ENCODE peak calls at places on chromosomes 7 and 10, in nine cellular contexts. B, D, W, L, E, T, O, P and Y are unnamed samples.

GRCh38 chr10:51510231-51510630 is 189.2 kb downstream of the CSTF2T start:
- DNase-seq in L (no peak), B (no peak), E (no peak), W (no peak), T (peak; percentile 45), P (no peak), D (no peak), O (no peak), Y (no peak)

GRCh38 chr7:47143344-47143743 is 438.6 kb downstream of the TNS3 start:
- DNase-seq in D (no peak), B (no peak), E (no peak), O (no peak), L (peak; percentile 19), T (peak; percentile 65), P (no peak), W (no peak), Y (no peak)

GRCh38 chr10:651700-652099 is 37.8 kb downstream of the DIP2C start:
- DNase-seq in B (no peak), W (no peak), D (no peak), L (no peak), E (no peak), T (no peak), P (no peak), O (no peak), Y (no peak)

GRCh38 chr10:93947055-93947454 is 46.7 kb upstream of the PLCE1 start:
- DNase-seq in T (peak; percentile 59), O (peak; percentile 37), L (peak; percentile 77), P (no peak), D (no peak), E (no peak), B (no peak), W (no peak), Y (no peak)

GRCh38 chr7:37336259-37336658 is 112.4 kb downstream of the ELMO1 start:
- DNase-seq in L (no peak), D (no peak), T (no peak), B (no peak), E (no peak), W (no peak), O (no peak), P (no peak), Y (no peak)

GRCh38 chr7:79320741-79321473 is 132.6 kb downstream of the MAGI2 start:
- DNase-seq in D (no peak), P (no peak), O (no peak), E (no peak), L (no peak), B (no peak), W (no peak), T (no peak), Y (no peak)

GRCh38 chr7:102202556-102202955 is 84.1 kb upstream of the SH2B2 start:
- DNase-seq in E (no peak), B (no peak), O (no peak), D (no peak), L (no peak), P (no peak), T (no peak), W (no peak), Y (no peak)

GRCh38 chr10:89278034-89278535 is 23.8 kb upstream of the IFIT2 start:
- DNase-seq in O (no peak), W (no peak), E (no peak), B (peak; percentile 67), D (no peak), P (peak; percentile 36), L (peak; percentile 94), T (peak; percentile 99), Y (no peak)

GRCh38 chr7:112481833-112482669 is 1.3 kb downstream of the LSMEM1 start:
- DNase-seq in D (no peak), W (no peak), E (no peak), O (no peak), P (peak; percentile 57), B (peak; percentile 50), L (peak; percentile 97), T (peak; percentile 89), Y (no peak)

GRCh38 chr7:149796287-149796860 is 23.0 kb upstream of the ZNF467 start:
- DNase-seq in L (no peak), O (no peak), B (no peak), W (no peak), P (no peak), D (no peak), E (no peak), T (no peak), Y (no peak)

GRCh38 chr10:63671317-63671937 is 150.2 kb downstream of the REEP3 start:
- DNase-seq in W (no peak), E (peak; percentile 87), T (peak; percentile 82), O (no peak), L (peak; percentile 79), P (no peak), B (no peak), D (no peak), Y (peak; percentile 24)

GRCh38 chr7:50595538-50596102 is 30.4 kb upstream of the DDC start:
- DNase-seq in E (peak; percentile 73), P (no peak), W (no peak), L (peak; percentile 69), T (peak; percentile 57), O (peak; percentile 51), B (peak; percentile 34), D (no peak), Y (peak; percentile 74)

GRCh38 chr7:115910541-115911164 is 119.9 kb downstream of the TFEC start:
- DNase-seq in P (no peak), D (no peak), L (peak; percentile 39), W (no peak), T (peak; percentile 69), E (peak; percentile 24), B (peak; percentile 41), O (peak; percentile 12), Y (peak; percentile 49)

GRCh38 chr7:129401968-129402860 is 32.0 kb upstream of the STRIP2 start:
- DNase-seq in D (no peak), T (no peak), P (no peak), B (no peak), O (no peak), E (no peak), L (peak; percentile 6), W (no peak), Y (no peak)

GRCh38 chr10:115045516-115045915 is 47.6 kb upstream of the ATRNL1 start:
- DNase-seq in D (no peak), E (no peak), W (no peak), B (no peak), L (no peak), P (no peak), O (no peak), T (no peak), Y (no peak)

GRCh38 chr7:106462365-106462859 is 177.6 kb upstream of the NAMPT start:
- DNase-seq in P (no peak), W (no peak), B (no peak), T (peak; percentile 75), O (no peak), D (no peak), L (peak; percentile 60), E (peak; percentile 20), Y (peak; percentile 43)

GRCh38 chr10:110081914-110082313 is 74.1 kb downstream of the ADD3 start:
- DNase-seq in E (peak; percentile 0), W (no peak), P (no peak), B (no peak), L (no peak), O (no peak), T (peak; percentile 89), D (no peak), Y (peak; percentile 83)

GRCh38 chr7:90347759-90348158 is 1.2 kb downstream of the GTPBP10 start:
- DNase-seq in W (no peak), E (no peak), T (no peak), O (no peak), B (no peak), D (no peak), P (no peak), L (no peak), Y (no peak)

GRCh38 chr10:59905735-59906416 is 480 bp downstream of the CCDC6 start:
- DNase-seq in W (no peak), L (peak; percentile 6), O (no peak), E (no peak), D (no peak), P (no peak), B (no peak), T (no peak), Y (no peak)

GRCh38 chr10:34240031-34240430 is 575.1 kb downstream of the PARD3 start:
- DNase-seq in P (no peak), W (no peak), T (no peak), L (no peak), E (no peak), D (no peak), O (no peak), B (no peak), Y (no peak)

GRCh38 chr10:91528768-91529167 is 104.1 kb downstream of the PPP1R3C start:
- DNase-seq in W (no peak), O (no peak), E (no peak), T (no peak), B (no peak), P (no peak), D (no peak), L (no peak), Y (no peak)

GRCh38 chr10:120506674-120507073 is 49.6 kb downstream of the PLPP4 start:
- DNase-seq in P (no peak), T (peak; percentile 67), O (no peak), E (no peak), W (no peak), L (peak; percentile 29), B (no peak), D (no peak), Y (peak; percentile 16)

GRCh38 chr7:29807179-29807841 is 1.0 kb downstream of the WIPF3 start:
- DNase-seq in T (no peak), D (no peak), E (no peak), L (peak; percentile 15), B (peak; percentile 34), O (no peak), W (no peak), P (no peak), Y (no peak)

GRCh38 chr7:54888736-54889082 is 129.7 kb upstream of the SEC61G start:
- DNase-seq in L (no peak), E (no peak), W (no peak), O (no peak), D (no peak), T (no peak), B (no peak), P (no peak), Y (no peak)

GRCh38 chr7:31129067-31129466 is 77.0 kb downstream of the ADCYAP1R1 start:
- DNase-seq in T (no peak), O (no peak), B (no peak), E (no peak), D (no peak), P (no peak), W (no peak), L (no peak), Y (no peak)

GRCh38 chr7:93821463-93821862 is 69.1 kb downstream of the TFPI2 start:
- DNase-seq in D (no peak), O (no peak), E (no peak), B (no peak), T (no peak), W (no peak), L (no peak), P (no peak), Y (no peak)

GRCh38 chr7:111796671-111797070 is 234.4 kb upstream of the IMMP2L start:
- DNase-seq in D (no peak), E (no peak), L (no peak), P (no peak), B (peak; percentile 27), W (no peak), T (peak; percentile 32), O (no peak), Y (no peak)

GRCh38 chr7:12694817-12695216 is 7.4 kb downstream of the ARL4A start:
- DNase-seq in E (no peak), O (no peak), D (no peak), T (no peak), L (no peak), W (no peak), B (no peak), P (no peak), Y (no peak)

GRCh38 chr7:152761116-152761748 is 1.7 kb downstream of the ACTR3B start:
- DNase-seq in W (no peak), L (peak; percentile 32), O (no peak), B (no peak), E (no peak), T (peak; percentile 39), P (no peak), D (no peak), Y (no peak)

GRCh38 chr7:17681965-17682364 is 258.3 kb downstream of the SNX13 start:
- DNase-seq in B (no peak), E (no peak), L (peak; percentile 84), P (no peak), T (peak; percentile 73), W (no peak), D (no peak), O (no peak), Y (no peak)

GRCh38 chr7:140972876-140973829 is 41.6 kb downstream of the MRPS33 start:
- DNase-seq in B (no peak), P (no peak), T (no peak), D (no peak), W (no peak), L (no peak), O (no peak), E (no peak), Y (no peak)